ENCODE peak calls at places on chromosomes 16 and 17, in five cellular contexts. N is IMR-90, S is H9, I is neuronal stem cell, D is H1. K is an unnamed sample.

GRCh38 chr16:88752386-88753002 is 32.5 kb downstream of the PIEZO1 start:
- DNase-seq in S (no peak), I (no peak), D (no peak), N (no peak), K (no peak)

GRCh38 chr16:25110392-25110947 is 1.1 kb upstream of the LCMT1 start:
- DNase-seq in S (no peak), N (no peak), D (no peak), I (no peak), K (no peak)

GRCh38 chr17:61002316-61002736 is 324.7 kb downstream of the BCAS3 start:
- DNase-seq in I (no peak), N (peak; percentile 79), D (no peak), S (no peak), K (peak; percentile 41)

GRCh38 chr17:18248300-18248731 is 10.2 kb downstream of the FLII start:
- DNase-seq in S (peak; percentile 86), N (peak; percentile 71), I (no peak), D (peak; percentile 76), K (peak; percentile 86)

GRCh38 chr16:19696312-19696711 is 21.7 kb downstream of the KNOP1 start:
- DNase-seq in I (no peak), S (no peak), N (peak; percentile 88), D (no peak), K (no peak)

GRCh38 chr17:69179227-69179952 is 37.7 kb upstream of the ABCA6 start:
- DNase-seq in D (no peak), I (no peak), S (no peak), N (peak; percentile 50), K (peak; percentile 11)

GRCh38 chr17:31389673-31390381 is 1.6 kb upstream of the RAB11FIP4 start:
- DNase-seq in N (no peak), S (peak; percentile 57), I (no peak), D (peak; percentile 51), K (no peak)

GRCh38 chr17:41585301-41585700 is 1.4 kb downstream of the KRT14 start:
- DNase-seq in I (no peak), D (no peak), S (no peak), N (no peak), K (peak; percentile 53)

GRCh38 chr16:72856797-72857196 is 191.1 kb downstream of the ZFHX3 start:
- DNase-seq in I (no peak), S (peak; percentile 61), D (peak; percentile 71), N (no peak), K (peak; percentile 54)

GRCh38 chr16:11313493-11314308 is 31.6 kb upstream of the RMI2 start:
- DNase-seq in D (no peak), N (no peak), S (no peak), I (no peak), K (no peak)

GRCh38 chr16:11315499-11315898 is 29.8 kb upstream of the RMI2 start:
- DNase-seq in D (peak; percentile 85), N (peak; percentile 68), I (peak; percentile 82), S (peak; percentile 98), K (peak; percentile 98)

GRCh38 chr16:11318817-11319216 is 26.4 kb upstream of the RMI2 start:
- DNase-seq in N (no peak), S (no peak), D (no peak), I (no peak), K (no peak)

GRCh38 chr16:11314309-11314894 is 30.9 kb upstream of the RMI2 start:
- DNase-seq in I (no peak), N (no peak), S (no peak), D (no peak), K (no peak)

DNA sequence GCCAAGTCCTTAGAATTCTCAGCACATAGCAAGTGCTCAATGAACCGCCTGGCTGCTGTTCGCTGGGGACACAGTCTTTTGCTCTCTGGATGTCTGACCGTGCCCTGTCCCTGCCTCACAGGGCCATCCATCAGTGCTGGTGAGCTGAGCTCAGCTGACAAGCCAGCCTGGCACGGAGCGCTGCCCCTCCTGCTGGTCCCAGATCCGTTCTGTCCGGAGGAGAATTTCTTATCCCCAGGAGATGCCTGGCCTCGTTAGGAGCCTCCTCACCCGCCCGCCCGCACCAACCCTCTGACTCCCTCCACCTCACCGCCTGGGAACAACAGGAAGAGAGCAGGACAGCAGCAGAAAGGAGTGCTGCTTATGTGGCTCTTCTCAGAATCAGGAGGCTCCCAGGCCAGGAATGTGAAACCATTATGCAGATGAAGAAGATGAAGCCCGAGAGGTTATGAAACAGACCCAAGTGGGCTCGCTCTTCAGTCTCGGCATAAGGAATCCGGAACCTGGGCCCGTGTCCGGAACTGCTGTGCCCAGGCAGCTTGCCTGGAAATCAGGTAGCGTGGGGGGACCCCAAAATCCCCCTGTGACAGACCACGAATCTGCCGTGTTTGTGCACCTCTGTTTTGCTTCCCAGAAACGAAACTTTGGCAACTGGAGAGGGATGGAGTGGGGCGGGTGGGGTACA is 28.8 kb upstream of the RMI2 start:
- DNase-seq in S (peak; percentile 90), I (no peak), D (peak; percentile 71), N (no peak), K (peak; percentile 94)
- H2BK120ac ChIP-seq in S (no peak overlapping the region), I (peak overlapping the region; percentile 85), D (peak overlapping the region; percentile 100), N (peak overlapping the region; percentile 99), K (peak overlapping the region; percentile 98)

GRCh38 chr16:5649762-5650445 is 552.3 kb upstream of the EEF2KMT start:
- DNase-seq in N (no peak), S (no peak), I (no peak), D (no peak), K (no peak)
- H3K23ac ChIP-seq in N (no peak overlapping the region), S (no peak overlapping the region), I (no peak overlapping the region), D (no peak overlapping the region), K (no peak overlapping the region)

GRCh38 chr16:67533024-67533560 is 4.5 kb downstream of the RIPOR1 start:
- DNase-seq in S (no peak), D (no peak), I (no peak), N (no peak), K (no peak)
- H3K4me1 ChIP-seq in S (peaks cover 2% of the 10 kb centered on the region), D (no peaks in the 10 kb centered on the region), I (peaks cover 23% of the 10 kb centered on the region), N (peaks cover 18% of the 10 kb centered on the region), K (peaks cover 2% of the 10 kb centered on the region)

GRCh38 chr16:56986361-56986760 is 3.0 kb upstream of the NLRC5 start:
- DNase-seq in I (no peak), N (no peak), S (no peak), D (no peak), K (no peak)
- H2BK120ac ChIP-seq in I (no peak overlapping the region), N (peak overlapping the region; percentile 89), S (no peak overlapping the region), D (no peak overlapping the region), K (no peak overlapping the region)

GRCh38 chr17:82752371-82753200 is 721 bp downstream of the TBCD start:
- DNase-seq in D (no peak), I (no peak), N (no peak), S (no peak), K (no peak)

GRCh38 chr17:82753516-82753915 is 1.7 kb downstream of the TBCD start:
- DNase-seq in D (no peak), N (no peak), I (no peak), S (no peak), K (no peak)

GRCh38 chr17:82753201-82753464 is 1.3 kb downstream of the TBCD start:
- DNase-seq in I (no peak), N (no peak), S (no peak), D (no peak), K (no peak)

GRCh38 chr17:82756166-82756565 is 4.3 kb downstream of the TBCD start:
- DNase-seq in D (no peak), S (no peak), N (no peak), I (no peak), K (no peak)

GRCh38 chr17:82754297-82755208 is 2.7 kb downstream of the TBCD start:
- DNase-seq in I (peak; percentile 46), S (peak; percentile 90), D (peak; percentile 68), N (no peak), K (peak; percentile 83)
- H3K23ac ChIP-seq in I (no peak overlapping the region), S (no peak overlapping the region), D (no peak overlapping the region), N (peak overlapping the region; percentile 49), K (no peak overlapping the region)

GRCh38 chr17:7557825-7558543 is 566 bp upstream of the TNFSF13 start:
- DNase-seq in D (peak; percentile 81), I (no peak), S (peak; percentile 93), N (peak; percentile 49), K (peak; percentile 74)

GRCh38 chr17:7560172-7561027 is 1.3 kb upstream of the SENP3 start:
- DNase-seq in D (peak; percentile 90), S (peak; percentile 94), I (peak; percentile 67), N (peak; percentile 49), K (peak; percentile 91)

GRCh38 chr17:7558544-7559306 is at the start of gene TNFSF13:
- DNase-seq in N (no peak), I (no peak), D (no peak), S (no peak), K (no peak)

GRCh38 chr17:7561028-7561575 is 617 bp upstream of the SENP3 start:
- DNase-seq in D (peak; percentile 92), S (peak; percentile 96), I (peak; percentile 81), N (peak; percentile 76), K (peak; percentile 91)

DNA sequence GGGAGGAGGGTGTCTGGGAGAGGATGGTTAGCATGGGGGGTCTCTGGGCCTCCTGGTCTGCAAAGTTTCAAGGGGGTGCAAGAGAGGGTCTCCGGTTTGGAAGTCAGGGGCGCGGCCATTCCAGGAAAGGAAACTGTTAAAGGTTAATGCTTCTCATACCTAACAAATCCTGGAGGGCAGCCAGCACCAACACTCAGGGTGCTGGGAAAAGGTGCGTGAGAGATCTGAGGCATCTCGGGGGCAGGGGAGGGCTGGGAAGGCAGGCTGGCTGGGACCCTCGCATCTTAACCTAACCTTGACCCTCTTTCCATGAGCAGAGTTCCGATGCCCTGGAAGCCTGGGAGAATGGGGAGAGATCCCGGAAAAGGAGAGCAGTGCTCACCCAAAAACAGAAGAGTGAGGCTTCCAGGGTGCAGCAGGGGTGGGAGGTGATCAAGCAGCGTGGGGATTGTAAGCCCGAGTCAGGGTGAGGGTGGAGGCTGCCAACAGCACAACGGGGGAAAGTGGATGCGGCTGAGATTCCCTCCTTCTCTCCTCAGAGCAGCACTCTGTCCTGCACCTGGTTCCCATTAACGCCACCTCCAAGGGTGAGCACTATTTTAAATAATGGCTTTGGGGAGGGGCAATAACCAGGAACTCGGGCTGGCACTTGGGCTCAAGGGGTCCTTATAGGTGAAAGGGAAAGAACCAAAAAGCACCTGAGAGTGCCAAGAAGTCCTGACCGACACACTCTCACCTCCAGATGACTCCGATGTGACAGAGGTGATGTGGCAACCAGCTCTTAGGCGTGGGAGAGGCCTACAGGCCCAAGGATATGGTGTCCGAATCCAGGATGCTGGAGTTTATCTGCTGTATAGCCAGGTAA is 989 bp downstream of the TNFSF13 start:
- DNase-seq in I (no peak), N (no peak), S (no peak), D (no peak), K (no peak)
- H3K4me1 ChIP-seq in I (peaks cover 25% of the 10 kb centered on the region), N (peaks cover 9% of the 10 kb centered on the region), S (peaks cover 2% of the 10 kb centered on the region), D (peaks cover 11% of the 10 kb centered on the region), K (peaks cover 7% of the 10 kb centered on the region)

DNA sequence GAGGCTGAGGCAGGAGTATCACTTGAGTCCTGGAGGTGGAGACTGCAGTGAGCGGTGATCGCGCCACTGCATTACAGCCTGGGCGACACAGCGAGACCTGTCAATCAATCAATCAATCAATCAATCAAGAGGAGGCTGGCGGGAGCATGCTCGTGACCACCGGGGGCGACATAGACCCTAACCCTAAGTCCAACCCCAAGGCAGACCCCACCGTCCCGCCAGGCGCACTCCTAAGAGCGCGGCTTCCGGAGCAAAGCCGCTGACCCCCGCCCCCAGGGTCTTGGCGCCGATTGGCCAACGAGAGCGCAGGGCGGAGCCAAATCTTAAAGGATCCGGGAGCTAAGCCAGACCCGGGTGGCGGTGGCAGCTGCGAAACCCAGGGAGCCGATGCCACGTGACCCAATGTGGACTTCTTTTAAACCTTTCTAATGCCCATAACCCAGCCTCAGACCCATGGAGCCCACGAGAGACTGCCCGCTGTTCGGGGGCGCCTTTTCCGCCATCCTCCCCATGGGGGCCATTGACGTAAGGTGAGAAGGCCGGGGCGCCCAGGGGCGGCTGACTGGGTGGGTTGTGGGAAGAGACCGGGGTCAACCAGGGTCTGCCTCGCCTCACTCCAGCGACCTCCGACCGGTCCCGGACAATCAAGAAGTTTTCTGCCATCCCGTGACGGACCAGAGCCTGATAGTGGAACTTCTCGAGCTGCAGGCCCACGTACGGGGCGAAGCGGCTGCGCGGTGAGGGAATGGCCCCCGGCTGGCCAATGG is at the start of gene RANGRF:
- DNase-seq in D (peak; percentile 94), S (peak; percentile 96), N (peak; percentile 75), I (peak; percentile 81), K (peak; percentile 91)
- H2BK120ac ChIP-seq in D (no peak within 1 kb of the TSS), S (no peak within 1 kb of the TSS), N (peak within 1 kb of the TSS; percentile 69), I (no peak within 1 kb of the TSS), K (no peak within 1 kb of the TSS)

K was measured in mesendoderm.